ENCODE peak calls at places on chromosome 4, in four cellular contexts. G is MM.1S, S is OCI-LY7, R is kidney. B is an unnamed sample. For H3K4me1, the result is how much of the 10 kb centered on the place peaks cover.

GRCh38 chr4:1575418-1576199 is 108.5 kb downstream of the FAM53A start:
- DNase-seq in G (no peak), S (no peak), R (peak), B (no peak)

GRCh38 chr4:134787315-134787714 is 585.7 kb upstream of the PABPC4L start:
- DNase-seq in G (no peak), S (no peak), R (no peak), B (no peak)

GRCh38 chr4:152102184-152103000 is 341.6 kb upstream of the GATB start:
- DNase-seq in G (no peak), S (no peak), R (no peak), B (no peak)

GRCh38 chr4:70938087-70938486 is 35.9 kb downstream of the MOB1B start:
- DNase-seq in G (no peak), S (no peak), R (no peak), B (no peak)

GRCh38 chr4:8675383-8675782 is 82.8 kb downstream of the CPZ start:
- DNase-seq in G (peak), S (no peak), R (no peak), B (peak)

GRCh38 chr4:77505275-77505957 is 100.2 kb upstream of the CXCL13 start:
- DNase-seq in G (no peak), S (no peak), R (no peak), B (no peak)

GRCh38 chr4:109015413-109015810 is 252.6 kb upstream of the ETNPPL start:
- DNase-seq in G (no peak), S (no peak), R (no peak), B (no peak)

GRCh38 chr4:77697860-77698599 is 92.4 kb downstream of the CXCL13 start:
- DNase-seq in G (no peak), S (peak), R (peak), B (peak)

GRCh38 chr4:6598641-6599040 is 23.7 kb downstream of the MAN2B2 start:
- DNase-seq in G (no peak), S (no peak), R (no peak), B (no peak)

GRCh38 chr4:122674371-122674770 is 53.5 kb upstream of the IL21 start:
- DNase-seq in G (no peak), S (no peak), R (no peak), B (peak)

GRCh38 chr4:127997534-127998388 is 32.6 kb downstream of the ABHD18 start:
- DNase-seq in G (peak), S (peak), R (no peak), B (no peak)

GRCh38 chr4:8534129-8534528 is 46.1 kb upstream of the GPR78 start:
- DNase-seq in G (peak), S (no peak), R (no peak), B (no peak)

GRCh38 chr4:100311181-100311580 is 120.9 kb upstream of the DDIT4L start:
- DNase-seq in G (no peak), S (no peak), R (no peak), B (no peak)

GRCh38 chr4:83644677-83645639 is 109.0 kb downstream of the GPAT3 start:
- DNase-seq in G (peak), S (peak), R (no peak), B (no peak)

GRCh38 chr4:84750260-84750955 is 167.5 kb downstream of the CDS1 start:
- DNase-seq in G (peak), S (peak), R (no peak), B (peak)

GRCh38 chr4:78242071-78242470 is 184.9 kb downstream of the FRAS1 start:
- DNase-seq in G (no peak), S (no peak), R (no peak), B (no peak)

GRCh38 chr4:77881460-77882295 is 19.0 kb downstream of the MRPL1 start:
- DNase-seq in G (no peak), S (no peak), R (no peak), B (no peak)

GRCh38 chr4:108417923-108418322 is 202.5 kb upstream of the RPL34 start:
- DNase-seq in G (no peak), S (no peak), R (no peak), B (no peak)

GRCh38 chr4:89773793-89774192 is 63.2 kb downstream of the SNCA start:
- DNase-seq in G (no peak), S (no peak), R (no peak), B (no peak)

GRCh38 chr4:98516042-98516440 is 142.4 kb downstream of the TSPAN5 start:
- DNase-seq in G (no peak), S (no peak), R (no peak), B (peak)

GRCh38 chr4:993111-994029 is at the start of gene SLC26A1:
- DNase-seq in G (no peak), S (no peak), R (peak), B (no peak)

GRCh38 chr4:1042352-1043025 is 31.1 kb downstream of the FGFRL1 start:
- DNase-seq in G (no peak), S (no peak), R (peak), B (no peak)

GRCh38 chr4:52640808-52641595 is 18.1 kb downstream of the USP46 start:
- DNase-seq in G (no peak), S (no peak), R (no peak), B (no peak)

GRCh38 chr4:87896020-87896621 is 63.4 kb downstream of the MEPE start:
- DNase-seq in G (no peak), S (no peak), R (no peak), B (peak)

GRCh38 chr4:102612824-102613366 is 111.7 kb downstream of the NFKB1 start:
- DNase-seq in G (peak), S (no peak), R (no peak), B (no peak)

GRCh38 chr4:3776166-3777032 is 10.2 kb downstream of the ADRA2C start:
- DNase-seq in G (no peak), S (no peak), R (no peak), B (no peak)
- H3K27ac ChIP-seq in G (no peak), S (no peak), R (no peak), B (no peak)

DNA sequence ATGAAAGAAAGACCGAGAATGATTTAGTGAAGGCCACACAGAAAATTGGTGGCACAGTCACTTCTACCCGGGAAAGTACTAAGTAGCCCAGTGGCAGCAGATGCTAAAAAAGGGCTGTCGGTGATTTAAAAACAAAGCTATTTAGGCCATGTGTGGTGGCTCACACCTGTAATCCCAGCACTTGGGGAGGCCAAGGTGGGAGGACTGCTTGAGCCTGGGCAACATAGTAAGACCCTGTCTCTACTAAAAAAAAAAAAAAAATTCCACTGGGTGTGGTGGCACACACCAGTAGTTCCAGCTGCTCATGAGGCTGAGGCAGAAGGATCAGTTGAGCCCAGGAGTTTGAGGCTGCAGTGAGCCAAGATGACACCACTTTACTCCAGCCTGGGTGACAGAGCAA is 144.2 kb downstream of the CBR4 start:
- DNase-seq in G (no peak), S (no peak), R (no peak), B (no peak)
- H3K4me1 ChIP-seq in G (under half), S (under half), R (under half), B (under half)

GRCh38 chr4:47525154-47525819 is 40.2 kb downstream of the ATP10D start:
- DNase-seq in G (no peak), S (no peak), R (no peak), B (peak)
- H3K27ac ChIP-seq in G (no peak), S (no peak), R (no peak), B (peak)

GRCh38 chr4:153413827-153414226 is 52.3 kb upstream of the TMEM131L start:
- DNase-seq in G (no peak), S (no peak), R (no peak), B (no peak)
- H3K4me1 ChIP-seq in G (under half), S (under half), R (under half), B (under half)